ENCODE peak calls at places on chromosomes 16 and 17, in nine cellular contexts. One of them, this sample, is unnamed.

GRCh38 chr16:17238285-17239028 is 232.3 kb downstream of the XYLT1 start:
- DNase-seq in NCI-H1092: no peak
- DNase-seq in stimulated activated CD8-positive, alpha-beta memory T cell treated with anti-CD3 and anti-CD28 coated beads, Interleukin-4, amount 100 ng/mL, for 24 hours: no peak
- DNase-seq in memory B cell: no peak
- DNase-seq in sigmoid colon: no peak
- DNase-seq in mammary epithelial cell: no peak
- DNase-seq in NCI-H524 treated with DMSO at 0.1 percent for 48 hours: no peak
- DNase-seq in SHP77: no peak
- DNase-seq in Panc1: no peak
- DNase-seq in this sample: no peak

GRCh38 chr16:86513471-86514277 is 3.3 kb downstream of the FOXF1 start:
- DNase-seq in Panc1: no peak
- DNase-seq in sigmoid colon: no peak
- DNase-seq in NCI-H524 treated with DMSO at 0.1 percent for 48 hours: no peak
- DNase-seq in NCI-H1092: no peak
- DNase-seq in SHP77: no peak
- DNase-seq in memory B cell: no peak
- DNase-seq in mammary epithelial cell: no peak
- DNase-seq in stimulated activated CD8-positive, alpha-beta memory T cell treated with anti-CD3 and anti-CD28 coated beads, Interleukin-4, amount 100 ng/mL, for 24 hours: no peak
- DNase-seq in this sample: no peak

GRCh38 chr16:2523801-2524231 is 3.6 kb downstream of the AMDHD2 start:
- DNase-seq in memory B cell: no peak
- DNase-seq in mammary epithelial cell: no peak
- DNase-seq in NCI-H1092: no peak
- DNase-seq in SHP77: no peak
- DNase-seq in Panc1: no peak
- DNase-seq in NCI-H524 treated with DMSO at 0.1 percent for 48 hours: no peak
- DNase-seq in stimulated activated CD8-positive, alpha-beta memory T cell treated with anti-CD3 and anti-CD28 coated beads, Interleukin-4, amount 100 ng/mL, for 24 hours: no peak
- DNase-seq in sigmoid colon: no peak
- DNase-seq in this sample: no peak

GRCh38 chr16:23570992-23571632 is 13.6 kb downstream of the UBFD1 start:
- DNase-seq in stimulated activated CD8-positive, alpha-beta memory T cell treated with anti-CD3 and anti-CD28 coated beads, Interleukin-4, amount 100 ng/mL, for 24 hours: no peak
- DNase-seq in sigmoid colon: no peak
- DNase-seq in memory B cell: peak
- DNase-seq in NCI-H524 treated with DMSO at 0.1 percent for 48 hours: no peak
- DNase-seq in mammary epithelial cell: no peak
- DNase-seq in Panc1: no peak
- DNase-seq in SHP77: no peak
- DNase-seq in NCI-H1092: no peak
- DNase-seq in this sample: no peak

GRCh38 chr16:26344976-26345375 is 653.2 kb downstream of the HS3ST4 start:
- DNase-seq in NCI-H1092: no peak
- DNase-seq in memory B cell: no peak
- DNase-seq in stimulated activated CD8-positive, alpha-beta memory T cell treated with anti-CD3 and anti-CD28 coated beads, Interleukin-4, amount 100 ng/mL, for 24 hours: no peak
- DNase-seq in mammary epithelial cell: no peak
- DNase-seq in NCI-H524 treated with DMSO at 0.1 percent for 48 hours: no peak
- DNase-seq in SHP77: no peak
- DNase-seq in sigmoid colon: no peak
- DNase-seq in Panc1: no peak
- DNase-seq in this sample: no peak

GRCh38 chr17:27762527-27763305 is 37.6 kb downstream of the NOS2 start:
- DNase-seq in NCI-H524 treated with DMSO at 0.1 percent for 48 hours: peak
- DNase-seq in sigmoid colon: no peak
- DNase-seq in SHP77: no peak
- DNase-seq in NCI-H1092: no peak
- DNase-seq in stimulated activated CD8-positive, alpha-beta memory T cell treated with anti-CD3 and anti-CD28 coated beads, Interleukin-4, amount 100 ng/mL, for 24 hours: no peak
- DNase-seq in Panc1: no peak
- DNase-seq in mammary epithelial cell: peak
- DNase-seq in memory B cell: no peak
- DNase-seq in this sample: no peak

GRCh38 chr16:2033057-2033911 is 6.6 kb downstream of the NHERF2 start:
- DNase-seq in memory B cell: no peak
- DNase-seq in NCI-H1092: no peak
- DNase-seq in NCI-H524 treated with DMSO at 0.1 percent for 48 hours: no peak
- DNase-seq in mammary epithelial cell: peak
- DNase-seq in Panc1: no peak
- DNase-seq in SHP77: no peak
- DNase-seq in stimulated activated CD8-positive, alpha-beta memory T cell treated with anti-CD3 and anti-CD28 coated beads, Interleukin-4, amount 100 ng/mL, for 24 hours: no peak
- DNase-seq in sigmoid colon: peak
- DNase-seq in this sample: peak

GRCh38 chr16:31200821-31201510 is 1.6 kb downstream of the PYCARD start:
- DNase-seq in stimulated activated CD8-positive, alpha-beta memory T cell treated with anti-CD3 and anti-CD28 coated beads, Interleukin-4, amount 100 ng/mL, for 24 hours: no peak
- DNase-seq in mammary epithelial cell: no peak
- DNase-seq in sigmoid colon: no peak
- DNase-seq in NCI-H524 treated with DMSO at 0.1 percent for 48 hours: no peak
- DNase-seq in SHP77: no peak
- DNase-seq in Panc1: no peak
- DNase-seq in NCI-H1092: no peak
- DNase-seq in memory B cell: no peak
- DNase-seq in this sample: peak

GRCh38 chr17:80080081-80080480 is 21.3 kb upstream of the GAA start:
- DNase-seq in memory B cell: no peak
- DNase-seq in Panc1: no peak
- DNase-seq in NCI-H524 treated with DMSO at 0.1 percent for 48 hours: no peak
- DNase-seq in sigmoid colon: no peak
- DNase-seq in mammary epithelial cell: no peak
- DNase-seq in NCI-H1092: no peak
- DNase-seq in stimulated activated CD8-positive, alpha-beta memory T cell treated with anti-CD3 and anti-CD28 coated beads, Interleukin-4, amount 100 ng/mL, for 24 hours: no peak
- DNase-seq in SHP77: no peak
- DNase-seq in this sample: no peak

This sample was measured in posterior vena cava.